ENCODE peak calls at places on chromosomes 13 and 19, in four cellular contexts. J is GM04504; O is hippocampal formation; Y is stimulated activated CD4-positive, alpha-beta T cell treated with anti-CD3 and anti-CD28 coated beads, Interleukin-1b, Interleukin-23, amount 100 ng/mL, for 1 hour. F is an unnamed sample.
A peak's percentile ranks its signal among the peaks of the same experiment; 100 is the strongest.

GRCh38 chr13:44470623-44471562 is 97.3 kb downstream of the SERP2 start:
- DNase-seq in O (no peak), J (no peak), Y (no peak), F (peak; percentile 50)

GRCh38 chr13:101049166-101049850 is 367.0 kb downstream of the NALCN start:
- DNase-seq in Y (no peak), J (no peak), O (no peak), F (no peak)

GRCh38 chr19:2695288-2695866 is 7.1 kb downstream of the GNG7 start:
- DNase-seq in O (peak; percentile 93), J (no peak), Y (no peak), F (no peak)

GRCh38 chr19:38049105-38049649 is 142.2 kb downstream of the SIPA1L3 start:
- DNase-seq in J (peak; percentile 51), O (no peak), Y (peak; percentile 13), F (peak; percentile 81)

GRCh38 chr13:106958690-106959089 is 390.8 kb upstream of the ARGLU1 start:
- DNase-seq in J (no peak), O (no peak), Y (no peak), F (no peak)

GRCh38 chr13:102642475-102642874 is 45.7 kb downstream of the TPP2 start:
- DNase-seq in J (no peak), Y (no peak), O (peak; percentile 6), F (no peak)

GRCh38 chr19:6023085-6023682 is 45.2 kb upstream of the RANBP3 start:
- DNase-seq in O (no peak), J (peak; percentile 17), Y (no peak), F (no peak)

GRCh38 chr13:98781905-98782304 is 29.4 kb upstream of the SLC15A1 start:
- DNase-seq in O (no peak), J (no peak), Y (no peak), F (no peak)

GRCh38 chr19:1860133-1860775 is 3.1 kb downstream of the KLF16 start:
- DNase-seq in J (peak; percentile 44), Y (no peak), O (peak; percentile 38), F (peak; percentile 53)

GRCh38 chr13:74325106-74325505 is 190.9 kb upstream of the KLF12 start:
- DNase-seq in O (no peak), J (peak; percentile 51), Y (no peak), F (no peak)

GRCh38 chr13:27295096-27295495 is 24.5 kb downstream of the RASL11A start:
- DNase-seq in J (no peak), Y (no peak), O (no peak), F (no peak)

GRCh38 chr13:29758591-29759114 is 91.8 kb downstream of the UBL3 start:
- DNase-seq in J (peak; percentile 27), O (no peak), Y (peak; percentile 3), F (no peak)

F was measured in NAMALWA.